ENCODE peak calls at places on chromosomes 1 and 21, in four cellular contexts. O is HTR-8/SVneo, I is neural crest cell, E is DMS53. U is an unnamed sample.

GRCh38 chr1:8965121-8965820 is 19.6 kb downstream of the CA6 start:
- DNase-seq in O (no peak), I (no peak), E (no peak), U (no peak)

GRCh38 chr1:175208773-175209492 is 16.4 kb upstream of the KIAA0040 start:
- DNase-seq in O (no peak), E (no peak), I (no peak), U (no peak)

GRCh38 chr1:226616636-226617035 is 68.1 kb downstream of the STUM start:
- DNase-seq in E (no peak), I (no peak), O (no peak), U (no peak)

GRCh38 chr1:17279001-17279830 is 28.8 kb upstream of the PADI4 start:
- DNase-seq in E (peak), O (no peak), I (no peak), U (no peak)

GRCh38 chr1:243233908-243234307 is 21.2 kb downstream of the CEP170 start:
- DNase-seq in I (no peak), E (no peak), O (no peak), U (no peak)

GRCh38 chr21:44708213-44708865 is 3.0 kb downstream of the TSPEAR start:
- DNase-seq in O (no peak), E (peak), I (no peak), U (no peak)

GRCh38 chr1:37726746-37727145 is 34.4 kb downstream of the CDCA8 start:
- DNase-seq in E (no peak), I (no peak), O (no peak), U (no peak)

GRCh38 chr21:40732998-40733397 is 114.0 kb downstream of the DSCAM start:
- DNase-seq in O (no peak), E (no peak), I (no peak), U (no peak)

GRCh38 chr1:70140343-70140742 is 65.0 kb downstream of the LRRC40 start:
- DNase-seq in O (no peak), E (peak), I (no peak), U (no peak)

GRCh38 chr1:210236840-210237409 is 4.3 kb downstream of the SERTAD4 start:
- DNase-seq in I (no peak), E (no peak), O (no peak), U (no peak)

GRCh38 chr1:203283597-203283996 is 21.7 kb upstream of the BTG2 start:
- DNase-seq in O (no peak), E (no peak), I (no peak), U (no peak)

GRCh38 chr1:67566803-67567202 is 118.2 kb upstream of the GADD45A start:
- DNase-seq in I (no peak), O (no peak), E (no peak), U (no peak)

GRCh38 chr21:45498646-45499000 is 43.6 kb downstream of the SLC19A1 start:
- DNase-seq in O (no peak), E (peak), I (no peak), U (no peak)

GRCh38 chr21:42176864-42177263 is 42.1 kb upstream of the ABCG1 start:
- DNase-seq in E (no peak), O (no peak), I (no peak), U (no peak)

GRCh38 chr1:234270581-234271242 is 102.5 kb upstream of the COA6 start:
- DNase-seq in O (no peak), I (no peak), E (no peak), U (no peak)

GRCh38 chr1:156812293-156812990 is 4.2 kb downstream of the SH2D2A start:
- DNase-seq in O (no peak), E (no peak), I (no peak), U (no peak)

GRCh38 chr1:39947265-39947664 is 7.7 kb upstream of the MFSD2A start:
- DNase-seq in O (no peak), E (no peak), I (no peak), U (no peak)

GRCh38 chr1:203120325-203121138 is 7.0 kb upstream of the ADORA1 start:
- DNase-seq in O (no peak), E (no peak), I (no peak), U (no peak)

GRCh38 chr1:221742555-221743415 is 896 bp upstream of the DUSP10 start:
- DNase-seq in O (no peak), E (peak), I (peak), U (peak)

GRCh38 chr1:230158422-230159291 is 91.6 kb downstream of the GALNT2 start:
- DNase-seq in E (peak), O (no peak), I (no peak), U (no peak)

GRCh38 chr1:165882168-165882837 is 54.9 kb downstream of the UCK2 start:
- DNase-seq in I (no peak), E (no peak), O (no peak), U (peak)

GRCh38 chr1:90133133-90133532 is 138.2 kb downstream of the ZNF326 start:
- DNase-seq in E (peak), I (peak), O (peak), U (peak)

GRCh38 chr1:202349263-202349928 is 897 bp downstream of the PPP1R12B start:
- DNase-seq in I (no peak), E (peak), O (peak), U (no peak)

GRCh38 chr1:203671047-203671446 is 44.4 kb downstream of the ATP2B4 start:
- DNase-seq in O (no peak), I (no peak), E (no peak), U (no peak)

GRCh38 chr1:26130695-26131094 is 19.1 kb downstream of the PDIK1L start:
- DNase-seq in O (no peak), E (no peak), I (no peak), U (no peak)

GRCh38 chr1:27607239-27607804 is 3.4 kb upstream of the AHDC1 start:
- DNase-seq in O (no peak), E (no peak), I (peak), U (no peak)

GRCh38 chr1:225814381-225814780 is 4.5 kb downstream of the EPHX1 start:
- DNase-seq in E (no peak), O (no peak), I (no peak), U (no peak)

GRCh38 chr1:32724678-32725594 is 22.4 kb upstream of the SYNC start:
- DNase-seq in O (peak), I (no peak), E (peak), U (no peak)

GRCh38 chr1:3529099-3529729 is 74.7 kb downstream of the ARHGEF16 start:
- DNase-seq in O (no peak), E (no peak), I (no peak), U (no peak)